ENCODE peak calls at places on chromosomes 11 and 22, in seven cellular contexts. One of them, this sample, is unnamed.

GRCh38 chr22:30806391-30806861 is 111.8 kb downstream of the OSBP2 start:
- DNase-seq in gastrocnemius medialis: no peak
- DNase-seq in transverse colon: no peak
- DNase-seq in tibial nerve: no peak
- DNase-seq in IMR-90: peak; percentile 67
- DNase-seq in Peyer's patch: no peak
- DNase-seq in body of pancreas: no peak
- DNase-seq in this sample: peak; percentile 74

GRCh38 chr22:19825016-19825339 is 29.7 kb downstream of the GNB1L start:
- DNase-seq in gastrocnemius medialis: no peak
- DNase-seq in transverse colon: no peak
- DNase-seq in tibial nerve: no peak
- DNase-seq in IMR-90: no peak
- DNase-seq in Peyer's patch: peak; percentile 36
- DNase-seq in body of pancreas: no peak
- DNase-seq in this sample: no peak

GRCh38 chr11:47014097-47014496 is 77.5 kb downstream of the CSTPP1 start:
- DNase-seq in gastrocnemius medialis: no peak
- DNase-seq in transverse colon: no peak
- DNase-seq in tibial nerve: no peak
- DNase-seq in IMR-90: no peak
- DNase-seq in Peyer's patch: no peak
- DNase-seq in body of pancreas: no peak
- DNase-seq in this sample: no peak

GRCh38 chr11:120805960-120806555 is 217.8 kb upstream of the TBCEL start:
- DNase-seq in gastrocnemius medialis: no peak
- DNase-seq in transverse colon: no peak
- DNase-seq in tibial nerve: no peak
- DNase-seq in IMR-90: no peak
- DNase-seq in Peyer's patch: no peak
- DNase-seq in body of pancreas: no peak
- DNase-seq in this sample: no peak

GRCh38 chr11:92225563-92226308 is 1.1 kb downstream of the FAT3 start:
- DNase-seq in gastrocnemius medialis: no peak
- DNase-seq in transverse colon: no peak
- DNase-seq in tibial nerve: no peak
- DNase-seq in IMR-90: no peak
- DNase-seq in Peyer's patch: no peak
- DNase-seq in body of pancreas: peak; percentile 6
- DNase-seq in this sample: no peak

GRCh38 chr11:123405123-123405592 is 24.9 kb upstream of the GRAMD1B start:
- DNase-seq in gastrocnemius medialis: no peak
- DNase-seq in transverse colon: no peak
- DNase-seq in tibial nerve: no peak
- DNase-seq in IMR-90: no peak
- DNase-seq in Peyer's patch: no peak
- DNase-seq in body of pancreas: no peak
- DNase-seq in this sample: no peak

GRCh38 chr22:43921361-43921760 is 2.2 kb upstream of the PNPLA3 start:
- DNase-seq in gastrocnemius medialis: peak; percentile 62
- DNase-seq in transverse colon: no peak
- DNase-seq in tibial nerve: no peak
- DNase-seq in IMR-90: peak; percentile 77
- DNase-seq in Peyer's patch: no peak
- DNase-seq in body of pancreas: no peak
- DNase-seq in this sample: peak; percentile 20

GRCh38 chr11:27412192-27412691 is 49.2 kb upstream of the CCDC34 start:
- DNase-seq in gastrocnemius medialis: no peak
- DNase-seq in transverse colon: no peak
- DNase-seq in tibial nerve: no peak
- DNase-seq in IMR-90: no peak
- DNase-seq in Peyer's patch: no peak
- DNase-seq in body of pancreas: no peak
- DNase-seq in this sample: no peak

GRCh38 chr11:69241075-69241740 is 52.7 kb upstream of the MYEOV start:
- DNase-seq in gastrocnemius medialis: no peak
- DNase-seq in transverse colon: no peak
- DNase-seq in tibial nerve: no peak
- DNase-seq in IMR-90: no peak
- DNase-seq in Peyer's patch: peak; percentile 25
- DNase-seq in body of pancreas: no peak
- DNase-seq in this sample: no peak

GRCh38 chr22:30873086-30873650 is 95.4 kb downstream of the MORC2 start:
- DNase-seq in gastrocnemius medialis: no peak
- DNase-seq in transverse colon: peak; percentile 1
- DNase-seq in tibial nerve: no peak
- DNase-seq in IMR-90: no peak
- DNase-seq in Peyer's patch: peak; percentile 29
- DNase-seq in body of pancreas: no peak
- DNase-seq in this sample: no peak

GRCh38 chr11:44734982-44735381 is 8.2 kb downstream of the TSPAN18 start:
- DNase-seq in gastrocnemius medialis: no peak
- DNase-seq in transverse colon: no peak
- DNase-seq in tibial nerve: no peak
- DNase-seq in IMR-90: no peak
- DNase-seq in Peyer's patch: no peak
- DNase-seq in body of pancreas: no peak
- DNase-seq in this sample: no peak

GRCh38 chr11:132779487-132779886 is 752.8 kb downstream of the OPCML start:
- DNase-seq in gastrocnemius medialis: no peak
- DNase-seq in transverse colon: no peak
- DNase-seq in tibial nerve: no peak
- DNase-seq in IMR-90: peak; percentile 21
- DNase-seq in Peyer's patch: no peak
- DNase-seq in body of pancreas: no peak
- DNase-seq in this sample: no peak

GRCh38 chr11:36162909-36163434 is 126.3 kb downstream of the COMMD9 start:
- DNase-seq in gastrocnemius medialis: no peak
- DNase-seq in transverse colon: no peak
- DNase-seq in tibial nerve: no peak
- DNase-seq in IMR-90: no peak
- DNase-seq in Peyer's patch: no peak
- DNase-seq in body of pancreas: peak; percentile 14
- DNase-seq in this sample: no peak

GRCh38 chr11:95599959-95600586 is 189.5 kb downstream of the FAM76B start:
- DNase-seq in gastrocnemius medialis: no peak
- DNase-seq in transverse colon: no peak
- DNase-seq in tibial nerve: no peak
- DNase-seq in IMR-90: no peak
- DNase-seq in Peyer's patch: no peak
- DNase-seq in body of pancreas: no peak
- DNase-seq in this sample: no peak

GRCh38 chr11:1486054-1486825 is at the start of gene MOB2:
- DNase-seq in gastrocnemius medialis: peak; percentile 23
- DNase-seq in transverse colon: peak; percentile 70
- DNase-seq in tibial nerve: no peak
- DNase-seq in IMR-90: peak; percentile 4
- DNase-seq in Peyer's patch: peak; percentile 62
- DNase-seq in body of pancreas: peak; percentile 63
- DNase-seq in this sample: no peak

GRCh38 chr11:117481885-117482284 is 154.2 kb downstream of the CEP164 start:
- DNase-seq in gastrocnemius medialis: no peak
- DNase-seq in transverse colon: no peak
- DNase-seq in tibial nerve: no peak
- DNase-seq in IMR-90: no peak
- DNase-seq in Peyer's patch: no peak
- DNase-seq in body of pancreas: no peak
- DNase-seq in this sample: no peak
- TF ChIP-seq CTCF in gastrocnemius medialis: no peak
- TF ChIP-seq CTCF in transverse colon: no peak
- TF ChIP-seq CTCF in tibial nerve: no peak
- TF ChIP-seq CTCF in IMR-90: no peak
- TF ChIP-seq CTCF in Peyer's patch: no peak
- TF ChIP-seq CTCF in body of pancreas: no peak
- TF ChIP-seq CTCF in this sample: no peak

DNA sequence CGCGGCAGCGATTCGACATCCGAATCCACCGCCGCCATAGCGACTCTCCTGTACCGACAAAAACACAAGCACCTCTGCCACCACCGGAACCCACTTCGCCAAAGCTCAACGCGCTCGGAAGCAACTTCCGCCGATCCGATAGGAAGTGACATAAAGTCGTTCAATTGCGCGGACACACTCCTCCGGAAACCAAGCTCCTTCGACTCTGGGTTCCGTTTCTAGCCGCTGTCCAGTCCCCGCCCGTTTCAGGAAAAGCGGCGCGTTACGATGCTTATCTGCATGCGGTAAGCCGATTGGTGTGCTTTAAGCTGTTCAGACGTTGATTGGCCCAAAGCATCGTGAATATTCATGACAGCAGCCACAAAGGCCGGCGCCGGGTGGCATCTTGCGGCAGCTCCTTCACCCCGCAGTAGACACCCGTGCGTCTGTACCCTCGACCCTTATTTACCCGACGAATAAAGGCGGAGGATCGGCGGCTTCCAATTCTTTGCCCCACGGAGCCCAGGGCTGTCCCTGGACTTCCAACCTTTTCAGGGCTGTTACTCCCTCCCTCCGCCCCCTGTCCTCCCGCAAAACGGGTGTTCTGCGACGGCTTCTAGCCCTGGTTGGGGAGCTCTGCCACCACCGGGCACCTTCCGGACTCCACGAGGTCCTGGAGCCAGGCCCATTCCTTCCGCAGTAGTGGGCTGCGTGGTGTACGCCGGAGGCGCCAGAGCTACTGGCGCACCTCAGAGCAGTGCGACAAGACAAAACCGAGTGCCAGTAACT is at the start of gene TUT1:
- DNase-seq in gastrocnemius medialis: peak; percentile 98
- DNase-seq in transverse colon: peak; percentile 97
- DNase-seq in tibial nerve: peak; percentile 96
- DNase-seq in IMR-90: peak; percentile 99
- DNase-seq in Peyer's patch: peak; percentile 99
- DNase-seq in body of pancreas: peak; percentile 97
- DNase-seq in this sample: peak; percentile 100
- TF ChIP-seq POLR2A in gastrocnemius medialis: peak; percentile 94
- TF ChIP-seq POLR2A in transverse colon: peak; percentile 92
- TF ChIP-seq POLR2A in tibial nerve: peak; percentile 66
- TF ChIP-seq POLR2A in IMR-90: peak; percentile 94
- TF ChIP-seq POLR2A in Peyer's patch: peak; percentile 93
- TF ChIP-seq POLR2A in body of pancreas: peak; percentile 95
- TF ChIP-seq POLR2A in this sample: peak; percentile 97

DNA sequence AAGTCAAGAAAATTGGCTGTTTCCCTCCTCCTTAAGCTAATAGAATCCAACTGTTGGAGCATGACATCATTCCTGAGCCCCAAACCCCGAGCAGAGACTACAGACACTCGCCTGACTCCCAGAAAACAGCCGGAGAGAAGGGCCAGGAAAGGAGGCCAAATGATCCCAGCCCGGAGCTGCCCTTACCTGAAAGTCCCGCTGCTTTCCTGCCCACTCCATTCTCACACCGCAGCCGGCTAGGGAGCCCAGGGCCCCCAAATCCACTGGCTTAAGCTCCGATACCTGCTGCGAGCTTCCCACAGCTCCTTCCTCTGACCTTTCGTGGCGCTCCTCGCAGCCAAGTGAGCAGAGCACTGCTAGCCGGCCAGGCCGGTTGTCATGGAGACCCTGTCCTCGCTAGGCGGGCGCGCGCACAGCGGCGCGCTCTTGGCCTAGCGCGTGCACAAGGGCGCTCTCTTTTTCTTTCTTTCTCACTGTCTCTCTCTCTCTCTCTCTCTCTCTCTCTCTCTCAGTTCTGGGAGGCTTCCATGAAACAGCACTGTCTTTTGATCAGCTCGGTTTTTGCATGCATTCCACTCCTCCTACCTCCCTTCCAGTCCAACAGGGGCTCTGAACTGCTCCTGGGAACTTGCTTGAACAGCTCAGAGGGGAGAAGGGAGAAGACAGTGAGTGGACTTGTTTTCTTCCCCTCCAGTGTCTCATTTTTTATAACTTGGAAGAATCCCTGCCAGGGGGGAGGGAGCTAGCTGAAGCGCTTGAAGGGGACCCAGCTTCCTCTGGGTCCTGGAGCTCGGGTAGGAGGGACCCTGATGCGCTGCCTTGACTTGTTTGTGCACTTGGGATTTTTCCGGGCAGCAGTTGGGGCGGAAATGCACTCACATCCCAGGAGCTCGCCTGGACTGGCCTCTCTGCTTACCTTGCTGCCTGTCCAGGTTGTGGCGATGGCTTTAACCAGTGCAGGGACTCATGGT is 100.4 kb upstream of the AKIP1 start:
- DNase-seq in gastrocnemius medialis: peak; percentile 68
- DNase-seq in transverse colon: peak; percentile 83
- DNase-seq in tibial nerve: peak; percentile 57
- DNase-seq in IMR-90: peak; percentile 81
- DNase-seq in Peyer's patch: peak; percentile 84
- DNase-seq in body of pancreas: peak; percentile 89
- DNase-seq in this sample: no peak
- TF ChIP-seq CTCF in gastrocnemius medialis: no peak
- TF ChIP-seq CTCF in transverse colon: peak; percentile 21
- TF ChIP-seq CTCF in tibial nerve: peak; percentile 39
- TF ChIP-seq CTCF in IMR-90: no peak
- TF ChIP-seq CTCF in Peyer's patch: no peak
- TF ChIP-seq CTCF in body of pancreas: peak; percentile 2
- TF ChIP-seq CTCF in this sample: no peak

GRCh38 chr22:50305658-50306566 is 1.5 kb downstream of the PLXNB2 start:
- DNase-seq in gastrocnemius medialis: peak; percentile 64
- DNase-seq in transverse colon: peak; percentile 89
- DNase-seq in tibial nerve: peak; percentile 59
- DNase-seq in IMR-90: peak; percentile 95
- DNase-seq in Peyer's patch: peak; percentile 90
- DNase-seq in body of pancreas: peak; percentile 80
- DNase-seq in this sample: peak; percentile 46
- TF ChIP-seq POLR2A in gastrocnemius medialis: no peak
- TF ChIP-seq POLR2A in transverse colon: peak; percentile 81
- TF ChIP-seq POLR2A in tibial nerve: no peak
- TF ChIP-seq POLR2A in IMR-90: peak; percentile 69
- TF ChIP-seq POLR2A in Peyer's patch: peak; percentile 84
- TF ChIP-seq POLR2A in body of pancreas: peak; percentile 72
- TF ChIP-seq POLR2A in this sample: no peak

GRCh38 chr11:6258141-6258540 is 1.5 kb upstream of the CCKBR start:
- DNase-seq in gastrocnemius medialis: no peak
- DNase-seq in transverse colon: no peak
- DNase-seq in tibial nerve: no peak
- DNase-seq in IMR-90: no peak
- DNase-seq in Peyer's patch: no peak
- DNase-seq in body of pancreas: no peak
- DNase-seq in this sample: no peak
- TF ChIP-seq CTCF in gastrocnemius medialis: no peak
- TF ChIP-seq CTCF in transverse colon: no peak
- TF ChIP-seq CTCF in tibial nerve: no peak
- TF ChIP-seq CTCF in IMR-90: no peak
- TF ChIP-seq CTCF in Peyer's patch: no peak
- TF ChIP-seq CTCF in body of pancreas: no peak
- TF ChIP-seq CTCF in this sample: no peak

This sample was measured in NB4.